ENCODE peak calls at places on chromosomes 4 and X, in ten cellular contexts. One of them, this sample, is unnamed.

GRCh38 chrX:101357166-101357795 is 8.7 kb upstream of the TIMM8A start:
- DNase-seq in stimulated activated CD8-positive, alpha-beta memory T cell treated with anti-CD3 and anti-CD28 coated beads, Interleukin-4, amount 100 ng/mL, for 24 hours: no peak
- DNase-seq in endothelial cell: no peak
- DNase-seq in nephron progenitor cell: no peak
- DNase-seq in neural progenitor cell: peak
- DNase-seq in AG04450: no peak
- DNase-seq in activated CD4-positive, alpha-beta memory T cell treated with anti-CD3 and anti-CD28 coated beads, Interleukin-2, amount 10 ng/mL, durations not matched to agents 7 days and 5 days: no peak
- DNase-seq in substantia nigra: no peak
- DNase-seq in NCI-H460: peak
- DNase-seq in stimulated activated CD4-positive, alpha-beta T cell treated with anti-CD3 and anti-CD28 coated beads, Interleukin-15, amount 100 ng/mL, for 1 hour: no peak
- DNase-seq in this sample: no peak

GRCh38 chr4:167688660-167689142 is 403.6 kb upstream of the ANXA10 start:
- DNase-seq in stimulated activated CD8-positive, alpha-beta memory T cell treated with anti-CD3 and anti-CD28 coated beads, Interleukin-4, amount 100 ng/mL, for 24 hours: no peak
- DNase-seq in endothelial cell: no peak
- DNase-seq in nephron progenitor cell: no peak
- DNase-seq in neural progenitor cell: no peak
- DNase-seq in AG04450: no peak
- DNase-seq in activated CD4-positive, alpha-beta memory T cell treated with anti-CD3 and anti-CD28 coated beads, Interleukin-2, amount 10 ng/mL, durations not matched to agents 7 days and 5 days: no peak
- DNase-seq in substantia nigra: no peak
- DNase-seq in NCI-H460: no peak
- DNase-seq in stimulated activated CD4-positive, alpha-beta T cell treated with anti-CD3 and anti-CD28 coated beads, Interleukin-15, amount 100 ng/mL, for 1 hour: no peak
- DNase-seq in this sample: no peak

GRCh38 chr4:86970447-86971354 is 35.9 kb downstream of the AFF1 start:
- DNase-seq in stimulated activated CD8-positive, alpha-beta memory T cell treated with anti-CD3 and anti-CD28 coated beads, Interleukin-4, amount 100 ng/mL, for 24 hours: no peak
- DNase-seq in endothelial cell: no peak
- DNase-seq in nephron progenitor cell: no peak
- DNase-seq in neural progenitor cell: peak
- DNase-seq in AG04450: no peak
- DNase-seq in activated CD4-positive, alpha-beta memory T cell treated with anti-CD3 and anti-CD28 coated beads, Interleukin-2, amount 10 ng/mL, durations not matched to agents 7 days and 5 days: no peak
- DNase-seq in substantia nigra: no peak
- DNase-seq in NCI-H460: no peak
- DNase-seq in stimulated activated CD4-positive, alpha-beta T cell treated with anti-CD3 and anti-CD28 coated beads, Interleukin-15, amount 100 ng/mL, for 1 hour: no peak
- DNase-seq in this sample: no peak

GRCh38 chrX:154840856-154841255 is 6.4 kb upstream of the SMIM9 start:
- DNase-seq in stimulated activated CD8-positive, alpha-beta memory T cell treated with anti-CD3 and anti-CD28 coated beads, Interleukin-4, amount 100 ng/mL, for 24 hours: no peak
- DNase-seq in endothelial cell: no peak
- DNase-seq in nephron progenitor cell: no peak
- DNase-seq in neural progenitor cell: no peak
- DNase-seq in AG04450: peak
- DNase-seq in activated CD4-positive, alpha-beta memory T cell treated with anti-CD3 and anti-CD28 coated beads, Interleukin-2, amount 10 ng/mL, durations not matched to agents 7 days and 5 days: no peak
- DNase-seq in substantia nigra: no peak
- DNase-seq in NCI-H460: peak
- DNase-seq in stimulated activated CD4-positive, alpha-beta T cell treated with anti-CD3 and anti-CD28 coated beads, Interleukin-15, amount 100 ng/mL, for 1 hour: no peak
- DNase-seq in this sample: no peak

GRCh38 chr4:168183717-168184571 is 91.6 kb downstream of the ANXA10 start:
- DNase-seq in stimulated activated CD8-positive, alpha-beta memory T cell treated with anti-CD3 and anti-CD28 coated beads, Interleukin-4, amount 100 ng/mL, for 24 hours: no peak
- DNase-seq in endothelial cell: no peak
- DNase-seq in nephron progenitor cell: no peak
- DNase-seq in neural progenitor cell: peak
- DNase-seq in AG04450: no peak
- DNase-seq in activated CD4-positive, alpha-beta memory T cell treated with anti-CD3 and anti-CD28 coated beads, Interleukin-2, amount 10 ng/mL, durations not matched to agents 7 days and 5 days: no peak
- DNase-seq in substantia nigra: no peak
- DNase-seq in NCI-H460: peak
- DNase-seq in stimulated activated CD4-positive, alpha-beta T cell treated with anti-CD3 and anti-CD28 coated beads, Interleukin-15, amount 100 ng/mL, for 1 hour: no peak
- DNase-seq in this sample: no peak

GRCh38 chrX:130376077-130376476 is 9.4 kb downstream of the GPR119 start:
- DNase-seq in stimulated activated CD8-positive, alpha-beta memory T cell treated with anti-CD3 and anti-CD28 coated beads, Interleukin-4, amount 100 ng/mL, for 24 hours: no peak
- DNase-seq in endothelial cell: no peak
- DNase-seq in nephron progenitor cell: no peak
- DNase-seq in neural progenitor cell: no peak
- DNase-seq in AG04450: no peak
- DNase-seq in activated CD4-positive, alpha-beta memory T cell treated with anti-CD3 and anti-CD28 coated beads, Interleukin-2, amount 10 ng/mL, durations not matched to agents 7 days and 5 days: no peak
- DNase-seq in substantia nigra: no peak
- DNase-seq in NCI-H460: no peak
- DNase-seq in stimulated activated CD4-positive, alpha-beta T cell treated with anti-CD3 and anti-CD28 coated beads, Interleukin-15, amount 100 ng/mL, for 1 hour: no peak
- DNase-seq in this sample: no peak

GRCh38 chrX:21756785-21757529 is 959 bp downstream of the SMPX start:
- DNase-seq in stimulated activated CD8-positive, alpha-beta memory T cell treated with anti-CD3 and anti-CD28 coated beads, Interleukin-4, amount 100 ng/mL, for 24 hours: no peak
- DNase-seq in endothelial cell: no peak
- DNase-seq in nephron progenitor cell: no peak
- DNase-seq in neural progenitor cell: no peak
- DNase-seq in AG04450: no peak
- DNase-seq in activated CD4-positive, alpha-beta memory T cell treated with anti-CD3 and anti-CD28 coated beads, Interleukin-2, amount 10 ng/mL, durations not matched to agents 7 days and 5 days: no peak
- DNase-seq in substantia nigra: no peak
- DNase-seq in NCI-H460: no peak
- DNase-seq in stimulated activated CD4-positive, alpha-beta T cell treated with anti-CD3 and anti-CD28 coated beads, Interleukin-15, amount 100 ng/mL, for 1 hour: no peak
- DNase-seq in this sample: no peak

GRCh38 chr4:153014460-153014859 is 78.3 kb downstream of the FHDC1 start:
- DNase-seq in stimulated activated CD8-positive, alpha-beta memory T cell treated with anti-CD3 and anti-CD28 coated beads, Interleukin-4, amount 100 ng/mL, for 24 hours: no peak
- DNase-seq in endothelial cell: no peak
- DNase-seq in nephron progenitor cell: no peak
- DNase-seq in neural progenitor cell: no peak
- DNase-seq in AG04450: no peak
- DNase-seq in activated CD4-positive, alpha-beta memory T cell treated with anti-CD3 and anti-CD28 coated beads, Interleukin-2, amount 10 ng/mL, durations not matched to agents 7 days and 5 days: no peak
- DNase-seq in substantia nigra: no peak
- DNase-seq in NCI-H460: no peak
- DNase-seq in stimulated activated CD4-positive, alpha-beta T cell treated with anti-CD3 and anti-CD28 coated beads, Interleukin-15, amount 100 ng/mL, for 1 hour: no peak
- DNase-seq in this sample: no peak

GRCh38 chrX:1466971-1467561 is 14.4 kb upstream of the ASMTL start:
- DNase-seq in stimulated activated CD8-positive, alpha-beta memory T cell treated with anti-CD3 and anti-CD28 coated beads, Interleukin-4, amount 100 ng/mL, for 24 hours: no peak
- DNase-seq in endothelial cell: no peak
- DNase-seq in nephron progenitor cell: no peak
- DNase-seq in neural progenitor cell: no peak
- DNase-seq in AG04450: no peak
- DNase-seq in activated CD4-positive, alpha-beta memory T cell treated with anti-CD3 and anti-CD28 coated beads, Interleukin-2, amount 10 ng/mL, durations not matched to agents 7 days and 5 days: peak
- DNase-seq in substantia nigra: no peak
- DNase-seq in NCI-H460: no peak
- DNase-seq in stimulated activated CD4-positive, alpha-beta T cell treated with anti-CD3 and anti-CD28 coated beads, Interleukin-15, amount 100 ng/mL, for 1 hour: peak
- DNase-seq in this sample: no peak

GRCh38 chr4:184534511-184535391 is 60.4 kb upstream of the IRF2 start:
- DNase-seq in stimulated activated CD8-positive, alpha-beta memory T cell treated with anti-CD3 and anti-CD28 coated beads, Interleukin-4, amount 100 ng/mL, for 24 hours: no peak
- DNase-seq in endothelial cell: no peak
- DNase-seq in nephron progenitor cell: no peak
- DNase-seq in neural progenitor cell: no peak
- DNase-seq in AG04450: no peak
- DNase-seq in activated CD4-positive, alpha-beta memory T cell treated with anti-CD3 and anti-CD28 coated beads, Interleukin-2, amount 10 ng/mL, durations not matched to agents 7 days and 5 days: no peak
- DNase-seq in substantia nigra: no peak
- DNase-seq in NCI-H460: no peak
- DNase-seq in stimulated activated CD4-positive, alpha-beta T cell treated with anti-CD3 and anti-CD28 coated beads, Interleukin-15, amount 100 ng/mL, for 1 hour: no peak
- DNase-seq in this sample: peak

GRCh38 chr4:85744950-85745349 is 270.0 kb downstream of the ARHGAP24 start:
- DNase-seq in stimulated activated CD8-positive, alpha-beta memory T cell treated with anti-CD3 and anti-CD28 coated beads, Interleukin-4, amount 100 ng/mL, for 24 hours: no peak
- DNase-seq in endothelial cell: no peak
- DNase-seq in nephron progenitor cell: no peak
- DNase-seq in neural progenitor cell: no peak
- DNase-seq in AG04450: no peak
- DNase-seq in activated CD4-positive, alpha-beta memory T cell treated with anti-CD3 and anti-CD28 coated beads, Interleukin-2, amount 10 ng/mL, durations not matched to agents 7 days and 5 days: no peak
- DNase-seq in substantia nigra: no peak
- DNase-seq in NCI-H460: no peak
- DNase-seq in stimulated activated CD4-positive, alpha-beta T cell treated with anti-CD3 and anti-CD28 coated beads, Interleukin-15, amount 100 ng/mL, for 1 hour: no peak
- DNase-seq in this sample: no peak

GRCh38 chr4:38675167-38676121 is 11.4 kb downstream of the KLF3 start:
- DNase-seq in stimulated activated CD8-positive, alpha-beta memory T cell treated with anti-CD3 and anti-CD28 coated beads, Interleukin-4, amount 100 ng/mL, for 24 hours: peak
- DNase-seq in endothelial cell: peak
- DNase-seq in nephron progenitor cell: peak
- DNase-seq in neural progenitor cell: peak
- DNase-seq in AG04450: peak
- DNase-seq in activated CD4-positive, alpha-beta memory T cell treated with anti-CD3 and anti-CD28 coated beads, Interleukin-2, amount 10 ng/mL, durations not matched to agents 7 days and 5 days: peak
- DNase-seq in substantia nigra: peak
- DNase-seq in NCI-H460: peak
- DNase-seq in stimulated activated CD4-positive, alpha-beta T cell treated with anti-CD3 and anti-CD28 coated beads, Interleukin-15, amount 100 ng/mL, for 1 hour: peak
- DNase-seq in this sample: peak

GRCh38 chrX:120813982-120814381 is 61.7 kb downstream of the CT47B1 start:
- DNase-seq in stimulated activated CD8-positive, alpha-beta memory T cell treated with anti-CD3 and anti-CD28 coated beads, Interleukin-4, amount 100 ng/mL, for 24 hours: no peak
- DNase-seq in endothelial cell: no peak
- DNase-seq in nephron progenitor cell: no peak
- DNase-seq in neural progenitor cell: peak
- DNase-seq in AG04450: no peak
- DNase-seq in activated CD4-positive, alpha-beta memory T cell treated with anti-CD3 and anti-CD28 coated beads, Interleukin-2, amount 10 ng/mL, durations not matched to agents 7 days and 5 days: no peak
- DNase-seq in substantia nigra: no peak
- DNase-seq in NCI-H460: no peak
- DNase-seq in stimulated activated CD4-positive, alpha-beta T cell treated with anti-CD3 and anti-CD28 coated beads, Interleukin-15, amount 100 ng/mL, for 1 hour: no peak
- DNase-seq in this sample: no peak

GRCh38 chrX:104134583-104135261 is 22.1 kb downstream of the SLC25A53 start:
- DNase-seq in stimulated activated CD8-positive, alpha-beta memory T cell treated with anti-CD3 and anti-CD28 coated beads, Interleukin-4, amount 100 ng/mL, for 24 hours: no peak
- DNase-seq in endothelial cell: no peak
- DNase-seq in nephron progenitor cell: no peak
- DNase-seq in neural progenitor cell: no peak
- DNase-seq in AG04450: no peak
- DNase-seq in activated CD4-positive, alpha-beta memory T cell treated with anti-CD3 and anti-CD28 coated beads, Interleukin-2, amount 10 ng/mL, durations not matched to agents 7 days and 5 days: no peak
- DNase-seq in substantia nigra: no peak
- DNase-seq in NCI-H460: no peak
- DNase-seq in stimulated activated CD4-positive, alpha-beta T cell treated with anti-CD3 and anti-CD28 coated beads, Interleukin-15, amount 100 ng/mL, for 1 hour: no peak
- DNase-seq in this sample: no peak

GRCh38 chrX:153598541-153599191 is at the start of gene CCNQ:
- DNase-seq in stimulated activated CD8-positive, alpha-beta memory T cell treated with anti-CD3 and anti-CD28 coated beads, Interleukin-4, amount 100 ng/mL, for 24 hours: no peak
- DNase-seq in endothelial cell: no peak
- DNase-seq in nephron progenitor cell: peak
- DNase-seq in neural progenitor cell: peak
- DNase-seq in AG04450: no peak
- DNase-seq in activated CD4-positive, alpha-beta memory T cell treated with anti-CD3 and anti-CD28 coated beads, Interleukin-2, amount 10 ng/mL, durations not matched to agents 7 days and 5 days: peak
- DNase-seq in substantia nigra: peak
- DNase-seq in NCI-H460: no peak
- DNase-seq in stimulated activated CD4-positive, alpha-beta T cell treated with anti-CD3 and anti-CD28 coated beads, Interleukin-15, amount 100 ng/mL, for 1 hour: peak
- DNase-seq in this sample: no peak

This sample was measured in SIG-M5.